ENCODE peak calls at places on chromosome 18, in six cellular contexts. E, I, R, H, V and O are unnamed samples. For H3K27me3, the result is how much of the 10 kb centered on the place peaks cover.

GRCh38 chr18:74353169-74353775 is 37.6 kb downstream of the C18orf63 start:
- DNase-seq in E (peak), I (peak), R (peak), H (peak), V (peak), O (peak)

GRCh38 chr18:44700652-44701051 is 20.0 kb downstream of the SETBP1 start:
- DNase-seq in E (no peak), I (no peak), R (no peak), H (no peak), V (no peak), O (no peak)

GRCh38 chr18:12236934-12237832 is 17.0 kb upstream of the CIDEA start:
- DNase-seq in E (peak), I (peak), R (peak), H (peak), V (peak), O (peak)

GRCh38 chr18:68960355-68960754 is 162.5 kb downstream of the CCDC102B start:
- DNase-seq in E (no peak), I (no peak), R (no peak), H (no peak), V (no peak), O (no peak)

GRCh38 chr18:14976736-14977430 is 228.9 kb downstream of the ANKRD30B start:
- DNase-seq in E (peak), I (no peak), R (no peak), H (no peak), V (no peak), O (no peak)

GRCh38 chr18:64244571-64244970 is 95.7 kb upstream of the LINC00305 start:
- DNase-seq in E (peak), I (no peak), R (peak), H (peak), V (no peak), O (no peak)

GRCh38 chr18:73283032-73283431 is 415.2 kb upstream of the NETO1 start:
- DNase-seq in E (no peak), I (no peak), R (no peak), H (no peak), V (no peak), O (no peak)

GRCh38 chr18:61748024-61748423 is 144.8 kb downstream of the RNF152 start:
- DNase-seq in E (peak), I (no peak), R (no peak), H (no peak), V (no peak), O (no peak)

GRCh38 chr18:32552421-32553030 is 81.8 kb upstream of the GAREM1 start:
- DNase-seq in E (peak), I (peak), R (peak), H (peak), V (no peak), O (no peak)

GRCh38 chr18:54734059-54734458 is 94.2 kb upstream of the RAB27B start:
- DNase-seq in E (peak), I (no peak), R (no peak), H (no peak), V (no peak), O (no peak)

GRCh38 chr18:10916387-10916786 is 233.0 kb downstream of the PIEZO2 start:
- DNase-seq in E (no peak), I (no peak), R (no peak), H (no peak), V (no peak), O (no peak)

GRCh38 chr18:28485210-28485801 is 308.4 kb upstream of the CDH2 start:
- DNase-seq in E (no peak), I (no peak), R (no peak), H (no peak), V (no peak), O (no peak)

GRCh38 chr18:79386547-79386946 is 9.2 kb upstream of the NFATC1 start:
- DNase-seq in E (no peak), I (no peak), R (peak), H (no peak), V (no peak), O (no peak)

GRCh38 chr18:79385749-79386341 is 9.9 kb upstream of the NFATC1 start:
- DNase-seq in E (no peak), I (no peak), R (no peak), H (no peak), V (no peak), O (no peak)

GRCh38 chr18:79384151-79384807 is 11.5 kb upstream of the NFATC1 start:
- DNase-seq in E (no peak), I (no peak), R (no peak), H (no peak), V (no peak), O (no peak)

GRCh38 chr18:79384834-79385233 is 10.9 kb upstream of the NFATC1 start:
- DNase-seq in E (no peak), I (no peak), R (no peak), H (no peak), V (no peak), O (no peak)

DNA sequence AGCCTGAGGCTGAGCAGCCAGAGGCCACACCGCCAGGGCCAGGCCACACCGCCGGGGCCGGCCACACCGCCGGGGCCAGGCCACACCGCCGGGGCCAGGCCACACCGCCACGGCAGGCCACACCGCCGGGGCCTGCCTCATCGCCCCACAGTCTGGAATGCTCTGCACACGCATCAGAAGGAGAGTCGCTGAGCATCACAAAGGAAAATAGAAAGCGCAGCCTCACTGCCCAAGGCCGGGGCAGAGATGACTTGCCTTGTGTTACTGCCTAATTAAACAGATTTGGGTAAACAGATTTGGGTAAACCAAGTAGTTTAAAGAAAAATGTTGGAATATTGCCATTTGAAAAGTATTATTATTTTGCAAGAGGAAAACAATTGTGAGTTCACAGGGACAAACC is 10.4 kb upstream of the NFATC1 start:
- DNase-seq in E (no peak), I (no peak), R (no peak), H (no peak), V (no peak), O (no peak)
- H3K27me3 ChIP-seq in E (under half), I (under half), R (under half), H (under half), V (under half), O (under half)

GRCh38 chr18:37361223-37362157 is 204.1 kb downstream of the CELF4 start:
- DNase-seq in E (no peak), I (no peak), R (no peak), H (no peak), V (no peak), O (no peak)
- H3K4me3 ChIP-seq in E (no peak), I (no peak), R (no peak), H (no peak), V (no peak), O (no peak)

GRCh38 chr18:23451491-23451890 is 1.6 kb upstream of the RIOK3 start:
- DNase-seq in E (no peak), I (no peak), R (no peak), H (no peak), V (no peak), O (no peak)

GRCh38 chr18:23451011-23451410 is 2.1 kb upstream of the RIOK3 start:
- DNase-seq in E (no peak), I (no peak), R (no peak), H (no peak), V (no peak), O (no peak)

GRCh38 chr18:23452728-23453656 is at the start of gene RIOK3:
- DNase-seq in E (peak), I (peak), R (peak), H (peak), V (peak), O (peak)

GRCh38 chr18:23453657-23454011 is 547 bp downstream of the RIOK3 start:
- DNase-seq in E (peak), I (no peak), R (no peak), H (no peak), V (no peak), O (no peak)

DNA sequence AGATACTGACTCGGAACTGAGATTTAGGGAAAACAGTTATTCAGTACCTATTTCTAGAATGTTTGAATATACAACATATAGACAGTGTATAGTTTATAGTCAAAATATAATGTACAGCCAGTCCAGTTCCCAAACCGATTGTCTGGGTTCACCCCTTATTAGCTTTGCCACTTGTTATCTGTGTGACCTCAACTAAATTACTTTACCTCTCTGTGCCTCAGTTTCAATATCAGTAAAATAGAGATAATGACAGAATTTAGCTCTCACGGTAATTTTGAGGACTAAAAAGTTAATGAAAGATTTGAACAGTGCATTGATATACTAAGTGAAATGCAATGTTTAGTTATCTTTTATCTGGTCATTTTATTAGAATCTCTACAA is 750 bp upstream of the RIOK3 start:
- DNase-seq in E (no peak), I (no peak), R (no peak), H (no peak), V (no peak), O (no peak)
- H3K27me3 ChIP-seq in E (under half), I (under half), R (under half), H (under half), V (under half), O (under half)

DNA sequence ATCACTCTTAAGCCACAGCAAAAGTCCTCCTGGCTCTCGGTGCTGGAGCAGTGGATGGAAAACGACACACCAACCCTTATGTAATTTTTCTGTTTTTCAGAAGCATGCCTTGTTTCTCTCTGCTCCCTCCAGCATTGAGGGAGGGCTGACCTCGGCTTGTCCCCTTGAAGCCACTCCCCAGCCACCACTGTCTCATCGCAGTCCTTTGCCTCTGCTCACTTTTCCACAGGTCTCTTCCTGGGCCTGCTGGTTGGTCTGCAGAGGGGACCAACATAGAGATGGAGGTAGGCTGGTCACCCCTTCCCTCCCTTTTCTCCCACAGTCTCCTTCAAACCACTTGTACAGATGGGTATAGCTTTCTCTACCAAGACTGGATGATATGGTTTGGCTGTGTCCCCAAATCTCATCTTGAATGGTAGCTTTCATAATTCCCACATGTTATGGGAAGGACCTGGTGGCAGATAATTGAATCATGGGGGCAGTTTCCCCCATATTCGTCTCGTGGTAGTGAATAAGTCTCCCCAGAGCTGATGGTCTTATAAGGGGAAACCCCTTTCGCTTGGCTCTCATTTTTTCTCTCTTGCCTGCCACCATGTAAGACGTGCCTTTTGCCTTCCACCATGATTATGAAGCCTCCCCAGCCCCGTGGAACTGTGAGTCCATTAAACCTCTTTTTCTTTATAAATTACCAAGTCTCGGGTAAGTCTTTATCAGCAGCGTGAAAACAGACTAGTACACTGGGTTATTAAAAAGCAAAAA is 14.3 kb upstream of the RIOK3 start:
- DNase-seq in E (no peak), I (no peak), R (no peak), H (no peak), V (no peak), O (no peak)
- H3K4me3 ChIP-seq in E (no peak), I (no peak), R (no peak), H (no peak), V (no peak), O (no peak)

GRCh38 chr18:24958001-24958400 is 394.0 kb downstream of the ZNF521 start:
- DNase-seq in E (no peak), I (no peak), R (no peak), H (no peak), V (no peak), O (no peak)
- H3K27me3 ChIP-seq in E (under half), I (under half), R (under half), H (under half), V (under half), O (under half)

DNA sequence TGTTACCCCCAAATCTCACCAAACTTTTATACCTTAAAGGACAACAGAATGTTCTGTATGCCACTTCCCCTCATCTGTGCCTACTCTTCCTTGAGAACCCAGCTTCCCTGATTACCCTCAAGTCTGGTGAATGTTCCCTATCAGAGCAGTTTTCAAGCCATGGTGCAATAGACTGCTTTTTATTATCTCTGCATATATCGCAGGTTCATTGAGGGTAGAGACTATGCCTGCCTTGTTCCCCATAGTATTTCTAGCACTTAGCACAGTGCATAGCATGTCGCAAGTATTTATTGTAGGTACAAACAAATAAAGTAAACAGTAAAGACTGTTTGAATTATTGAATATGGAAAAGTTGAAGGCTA is 146.6 kb downstream of the HAUS1 start:
- DNase-seq in E (no peak), I (peak), R (no peak), H (no peak), V (no peak), O (no peak)
- H3K4me3 ChIP-seq in E (no peak), I (no peak), R (no peak), H (no peak), V (no peak), O (no peak)

DNA sequence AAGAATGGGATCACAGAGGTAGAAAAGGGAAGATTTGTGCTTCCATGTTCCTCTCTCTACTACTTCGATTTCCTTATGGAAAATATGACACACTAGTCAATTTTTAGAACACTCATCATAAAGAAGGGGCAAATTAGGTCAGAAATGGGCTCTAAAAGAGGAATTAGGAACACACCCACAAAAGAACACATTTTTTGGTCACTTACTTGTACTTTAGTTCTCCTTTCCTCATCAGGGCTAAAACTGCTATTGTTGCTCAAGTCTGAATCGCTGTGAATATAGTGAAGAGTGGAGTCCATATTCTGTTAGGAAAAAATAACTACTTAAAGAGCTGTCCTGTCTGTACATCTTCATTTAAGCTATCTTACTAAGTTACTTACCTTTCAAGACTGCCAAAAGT is 52.6 kb downstream of the PPP4R1 start:
- DNase-seq in E (no peak), I (no peak), R (no peak), H (no peak), V (no peak), O (no peak)
- H3K27me3 ChIP-seq in E (under half), I (under half), R (under half), H (under half), V (under half), O (under half)

GRCh38 chr18:23504720-23505119 is 1.4 kb downstream of the RMC1 start:
- DNase-seq in E (no peak), I (no peak), R (no peak), H (no peak), V (no peak), O (no peak)
- H3K4me3 ChIP-seq in E (no peak), I (no peak), R (peak), H (no peak), V (peak), O (peak)

GRCh38 chr18:58375051-58375450 is 253.8 kb downstream of the ALPK2 start:
- DNase-seq in E (no peak), I (no peak), R (no peak), H (no peak), V (no peak), O (no peak)
- H3K27me3 ChIP-seq in E (under half), I (under half), R (under half), H (under half), V (under half), O (under half)